ENCODE peak calls at places on chromosomes 13 and 19, in six cellular contexts. A, W, P, D, L and T are unnamed samples.
A peak's percentile ranks its signal among the peaks of the same experiment; 100 is the strongest.

GRCh38 chr13:111344471-111345191 is 24.2 kb downstream of the TEX29 start:
- DNase-seq in D (no peak), L (peak; percentile 64), A (no peak), W (no peak), P (no peak), T (peak; percentile 63)

GRCh38 chr13:50894042-50894441 is 15.5 kb upstream of the RNASEH2B start:
- DNase-seq in W (no peak), P (no peak), D (peak; percentile 52), A (no peak), L (no peak), T (no peak)

GRCh38 chr19:19427302-19427701 is 21.8 kb downstream of the GATAD2A start:
- DNase-seq in P (no peak), L (no peak), D (no peak), W (no peak), A (no peak), T (no peak)

GRCh38 chr19:1173160-1173844 is 766 bp downstream of the SBNO2 start:
- DNase-seq in D (no peak), L (peak; percentile 67), A (peak; percentile 88), W (peak; percentile 60), P (no peak), T (no peak)

GRCh38 chr13:112732679-112733078 is 42.8 kb downstream of the ATP11A start:
- DNase-seq in D (no peak), L (peak; percentile 39), P (no peak), A (peak; percentile 47), W (no peak), T (no peak)

GRCh38 chr19:17468302-17469091 is 1.8 kb upstream of the SLC27A1 start:
- DNase-seq in P (peak; percentile 74), L (peak; percentile 89), A (no peak), D (no peak), W (no peak), T (peak; percentile 85)

GRCh38 chr19:41356984-41357739 is 3.4 kb upstream of the TGFB1 start:
- DNase-seq in L (no peak), A (no peak), D (no peak), P (no peak), W (peak; percentile 67), T (no peak)

GRCh38 chr13:111953546-111954178 is 113.3 kb upstream of the SOX1 start:
- DNase-seq in L (no peak), W (no peak), A (no peak), D (no peak), P (no peak), T (peak; percentile 20)

GRCh38 chr13:81425286-81425685 is 1084.4 kb upstream of the SPRY2 start:
- DNase-seq in D (no peak), P (no peak), A (no peak), W (no peak), L (no peak), T (no peak)

GRCh38 chr19:31574251-31574973 is 225.2 kb upstream of the TSHZ3 start:
- DNase-seq in L (no peak), W (no peak), D (no peak), P (no peak), A (no peak), T (no peak)